ENCODE peak calls at places on chromosome 13, in five cellular contexts. N, D, J, O and C are unnamed samples.

GRCh38 chr13:22596157-22596863 is 584.5 kb upstream of the SGCG start:
- DNase-seq in J (no peak), D (no peak), O (no peak), N (no peak), C (peak)

GRCh38 chr13:80379245-80379644 is 38.3 kb upstream of the SPRY2 start:
- DNase-seq in N (no peak), J (no peak), D (no peak), O (no peak), C (no peak)

GRCh38 chr13:112643759-112644459 is 45.9 kb upstream of the ATP11A start:
- DNase-seq in D (no peak), O (no peak), N (no peak), J (no peak), C (no peak)

GRCh38 chr13:59666504-59666903 is 497.2 kb downstream of the DIAPH3 start:
- DNase-seq in O (no peak), J (no peak), D (no peak), N (no peak), C (peak)

GRCh38 chr13:35470671-35471465 is 5.6 kb downstream of the MAB21L1 start:
- DNase-seq in D (peak), J (peak), N (no peak), O (no peak), C (peak)

GRCh38 chr13:43129021-43129420 is 105.6 kb downstream of the DNAJC15 start:
- DNase-seq in O (no peak), J (no peak), N (no peak), D (no peak), C (no peak)

GRCh38 chr13:21043898-21044297 is 17.5 kb downstream of the LATS2 start:
- DNase-seq in N (no peak), D (no peak), O (no peak), J (no peak), C (no peak)

GRCh38 chr13:32115069-32115468 is 83.5 kb downstream of the FRY start:
- DNase-seq in J (no peak), O (no peak), D (no peak), N (no peak), C (no peak)

GRCh38 chr13:91375119-91375729 is 23.2 kb upstream of the GPC5 start:
- DNase-seq in J (no peak), D (no peak), O (no peak), N (no peak), C (no peak)

GRCh38 chr13:79548886-79549285 is 67.9 kb downstream of the NDFIP2 start:
- DNase-seq in D (no peak), J (no peak), O (no peak), N (no peak), C (no peak)

GRCh38 chr13:26440111-26440510 is 117.4 kb upstream of the WASF3 start:
- DNase-seq in D (no peak), J (no peak), O (no peak), N (no peak), C (no peak)

GRCh38 chr13:107202371-107203023 is 634.6 kb upstream of the ARGLU1 start:
- DNase-seq in J (no peak), D (no peak), O (no peak), N (no peak), C (no peak)

GRCh38 chr13:60787083-60787482 is 390.1 kb downstream of the TDRD3 start:
- DNase-seq in D (no peak), O (no peak), J (no peak), N (no peak), C (no peak)

GRCh38 chr13:25371608-25372274 is at the start of gene ATP8A2:
- DNase-seq in J (no peak), O (no peak), D (no peak), N (no peak), C (peak)

GRCh38 chr13:113592571-113592970 is 8.0 kb downstream of the TFDP1 start:
- DNase-seq in O (no peak), D (peak), N (no peak), J (no peak), C (no peak)

GRCh38 chr13:53311561-53311960 is 282.9 kb downstream of the OLFM4 start:
- DNase-seq in O (no peak), D (no peak), J (no peak), N (no peak), C (peak)

GRCh38 chr13:41013834-41014233 is 5.3 kb downstream of the ELF1 start:
- DNase-seq in N (no peak), D (no peak), J (no peak), O (no peak), C (no peak)